ENCODE peak calls at places on chromosome 22, in five cellular contexts. V, O, Y, Q and E are unnamed samples. For H3K36me3, the result is how much of the 10 kb centered on the place peaks cover.

GRCh38 chr22:38174626-38175025 is 7.0 kb downstream of the PLA2G6 start:
- DNase-seq in V (no peak), O (no peak), Y (no peak), Q (no peak), E (no peak)

GRCh38 chr22:50182176-50183081 is 3.3 kb upstream of the TRABD start:
- DNase-seq in V (no peak), O (no peak), Y (no peak), Q (no peak), E (no peak)

GRCh38 chr22:39433476-39434242 is 23.2 kb upstream of the MGAT3 start:
- DNase-seq in V (no peak), O (no peak), Y (peak), Q (no peak), E (no peak)

GRCh38 chr22:41478891-41479521 is 10.1 kb downstream of the ACO2 start:
- DNase-seq in V (peak), O (no peak), Y (peak), Q (no peak), E (no peak)

GRCh38 chr22:20436309-20437252 is 1.0 kb downstream of the SCARF2 start:
- DNase-seq in V (peak), O (no peak), Y (no peak), Q (no peak), E (no peak)

GRCh38 chr22:40367342-40367741 is 3.1 kb upstream of the SGSM3 start:
- DNase-seq in V (no peak), O (no peak), Y (no peak), Q (no peak), E (no peak)

GRCh38 chr22:17064498-17065100 is 20.2 kb upstream of the IL17RA start:
- DNase-seq in V (no peak), O (no peak), Y (no peak), Q (no peak), E (no peak)

GRCh38 chr22:32801436-32802290 is at the start of gene TIMP3:
- DNase-seq in V (peak), O (peak), Y (peak), Q (no peak), E (no peak)

GRCh38 chr22:22168190-22168940 is 76.2 kb upstream of the VPREB1 start:
- DNase-seq in V (peak), O (no peak), Y (no peak), Q (no peak), E (no peak)

GRCh38 chr22:17694193-17694592 is 55.6 kb downstream of the BCL2L13 start:
- DNase-seq in V (peak), O (no peak), Y (no peak), Q (no peak), E (no peak)

GRCh38 chr22:23909258-23909898 is 15.2 kb downstream of the MIF start:
- DNase-seq in V (no peak), O (no peak), Y (no peak), Q (no peak), E (no peak)

GRCh38 chr22:37177221-37177620 is 10.8 kb downstream of the C1QTNF6 start:
- DNase-seq in V (no peak), O (no peak), Y (no peak), Q (no peak), E (no peak)

GRCh38 chr22:40401981-40402406 is 31.6 kb downstream of the SGSM3 start:
- DNase-seq in V (no peak), O (no peak), Y (no peak), Q (peak), E (no peak)

GRCh38 chr22:17009640-17010291 is 1.7 kb upstream of the GAB4 start:
- DNase-seq in V (no peak), O (no peak), Y (no peak), Q (no peak), E (no peak)

GRCh38 chr22:33126881-33127280 is 68.7 kb upstream of the SYN3 start:
- DNase-seq in V (no peak), O (no peak), Y (no peak), Q (no peak), E (no peak)

GRCh38 chr22:40036591-40037225 is 42.0 kb downstream of the FAM83F start:
- DNase-seq in V (peak), O (no peak), Y (peak), Q (peak), E (no peak)

GRCh38 chr22:39309364-39309861 is 10.0 kb downstream of the RPL3 start:
- DNase-seq in V (no peak), O (no peak), Y (no peak), Q (no peak), E (no peak)

GRCh38 chr22:37806409-37807338 is 1.1 kb upstream of the GCAT start:
- DNase-seq in V (peak), O (no peak), Y (no peak), Q (no peak), E (no peak)

GRCh38 chr22:43313497-43314474 is 29.4 kb downstream of the SCUBE1 start:
- DNase-seq in V (no peak), O (no peak), Y (peak), Q (no peak), E (no peak)

GRCh38 chr22:20154602-20155183 is 3.8 kb upstream of the CCDC188 start:
- DNase-seq in V (no peak), O (no peak), Y (no peak), Q (no peak), E (no peak)

GRCh38 chr22:33519140-33519973 is 400.9 kb downstream of the LARGE1 start:
- DNase-seq in V (peak), O (no peak), Y (peak), Q (no peak), E (no peak)

GRCh38 chr22:36331912-36332622 is 55.7 kb downstream of the MYH9 start:
- DNase-seq in V (peak), O (no peak), Y (peak), Q (peak), E (no peak)

GRCh38 chr22:30423959-30424380 is 1.6 kb upstream of the MTFP1 start:
- DNase-seq in V (peak), O (peak), Y (peak), Q (peak), E (peak)

GRCh38 chr22:30421695-30422480 is 3.7 kb upstream of the MTFP1 start:
- DNase-seq in V (no peak), O (no peak), Y (no peak), Q (no peak), E (no peak)

GRCh38 chr22:30422481-30423295 is 2.9 kb upstream of the MTFP1 start:
- DNase-seq in V (peak), O (peak), Y (peak), Q (peak), E (peak)

GRCh38 chr22:30423296-30423958 is 2.1 kb upstream of the MTFP1 start:
- DNase-seq in V (no peak), O (no peak), Y (no peak), Q (peak), E (no peak)

GRCh38 chr22:30420401-30421178 is 5.0 kb upstream of the MTFP1 start:
- DNase-seq in V (peak), O (no peak), Y (no peak), Q (no peak), E (peak)
- H3K4me3 ChIP-seq in V (no peak), O (no peak), Y (no peak), Q (no peak), E (no peak)

GRCh38 chr22:46707827-46708570 is 30.1 kb downstream of the CERK start:
- DNase-seq in V (no peak), O (no peak), Y (no peak), Q (no peak), E (no peak)
- H3K36me3 ChIP-seq in V (under half), O (half or more), Y (under half), Q (half or more), E (under half)

DNA sequence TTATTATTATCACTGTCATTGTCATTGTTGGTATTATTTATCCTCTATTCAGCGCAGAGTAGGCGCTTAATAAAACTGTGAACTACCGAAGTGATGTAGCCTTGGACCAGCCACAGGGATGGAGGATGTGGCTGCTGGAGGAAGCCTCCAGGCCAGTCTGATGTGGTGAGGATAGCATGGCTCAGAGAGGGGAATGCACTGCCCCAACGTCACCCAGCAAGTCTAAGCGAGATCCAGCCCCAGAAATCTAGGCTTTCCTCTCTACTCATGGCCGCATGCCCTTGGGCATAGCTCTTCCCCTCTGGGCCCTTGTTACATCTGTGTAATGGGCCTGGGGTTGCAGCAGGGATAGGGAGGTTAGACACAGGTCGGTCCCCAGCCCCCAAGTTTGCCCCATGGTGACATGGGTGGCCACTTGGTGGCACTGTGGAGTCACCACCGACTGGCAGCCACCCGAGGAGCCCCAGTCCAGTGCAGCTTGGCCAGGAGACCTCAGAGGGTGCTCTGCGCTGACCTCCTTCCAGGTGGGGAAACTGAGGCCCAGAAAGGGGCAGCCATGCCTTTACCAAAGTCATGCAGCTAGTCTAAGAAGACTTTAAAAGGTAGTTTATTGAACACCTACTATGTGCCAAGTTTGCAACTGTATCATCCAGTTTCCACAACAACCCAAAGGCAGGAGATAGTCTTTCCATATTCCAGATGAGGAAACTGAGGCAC is 395.7 kb downstream of the MN1 start:
- DNase-seq in V (no peak), O (no peak), Y (peak), Q (no peak), E (no peak)
- TF ChIP-seq CTCF in V (peak), O (peak), Y (peak), Q (no peak), E (peak)

GRCh38 chr22:26169312-26170111 is at the start of gene SEZ6L:
- DNase-seq in V (peak), O (no peak), Y (peak), Q (no peak), E (no peak)
- H3K4me3 ChIP-seq in V (no peak), O (peak), Y (peak), Q (no peak), E (no peak)

DNA sequence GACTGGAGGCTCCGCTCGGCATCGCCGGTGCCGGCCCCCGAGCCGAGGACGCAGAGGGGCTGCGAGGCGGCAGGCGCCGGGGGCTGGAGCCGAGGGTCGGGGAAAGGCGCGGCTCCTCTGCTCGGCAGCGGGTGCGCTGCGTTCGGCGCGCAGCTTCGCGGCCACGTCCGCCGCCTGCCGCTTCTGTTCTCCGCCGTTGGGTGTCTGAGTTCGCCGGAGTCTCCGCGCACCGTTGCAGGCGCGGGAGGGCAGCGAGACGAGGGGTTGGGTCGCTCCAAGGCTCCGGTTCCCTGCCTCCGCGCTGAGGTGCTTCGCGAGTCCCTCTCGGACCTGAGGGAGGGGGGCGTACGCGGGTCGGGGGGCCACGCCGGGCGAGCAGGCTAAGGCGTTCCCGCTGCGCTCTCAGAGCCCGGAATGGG is 350 bp downstream of the MN1 start:
- DNase-seq in V (peak), O (no peak), Y (peak), Q (no peak), E (no peak)
- H3K36me3 ChIP-seq in V (under half), O (under half), Y (under half), Q (under half), E (under half)

DNA sequence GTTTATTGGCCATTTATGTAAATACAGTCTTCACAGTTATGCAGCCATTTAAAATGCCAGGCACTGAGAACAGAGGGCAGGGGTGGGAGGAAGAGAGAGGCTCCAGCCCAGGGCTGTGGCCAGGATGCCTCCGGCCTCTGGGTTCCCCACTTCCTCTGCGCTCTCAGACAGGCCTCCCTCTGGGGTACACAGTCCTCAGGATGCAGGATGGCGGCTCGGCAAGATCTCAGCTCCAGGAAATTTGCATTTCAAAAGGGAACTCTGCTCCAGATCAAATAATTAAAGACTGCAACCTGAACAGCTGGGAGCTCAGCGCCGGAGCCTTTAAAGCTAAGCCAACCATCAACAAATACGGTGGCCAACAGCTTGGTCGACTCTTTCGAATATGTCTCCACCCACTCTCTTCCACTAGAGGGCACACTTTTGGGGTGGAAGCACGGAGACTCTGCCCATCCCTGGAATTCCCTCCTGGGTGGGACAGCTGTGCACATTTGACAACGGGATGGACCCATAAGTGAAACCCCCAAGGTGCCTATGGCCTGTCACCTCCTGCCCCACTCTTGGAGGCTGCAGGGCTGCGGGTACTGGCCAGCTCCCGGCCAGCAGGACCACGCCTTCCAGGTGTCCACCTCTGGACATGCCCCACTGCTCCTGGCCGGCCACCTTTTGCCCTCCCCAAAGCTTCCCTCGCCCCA is 1044.7 kb downstream of the BRD1 start:
- DNase-seq in V (no peak), O (no peak), Y (no peak), Q (no peak), E (no peak)
- TF ChIP-seq CTCF in V (no peak), O (no peak), Y (no peak), Q (no peak), E (no peak)

DNA sequence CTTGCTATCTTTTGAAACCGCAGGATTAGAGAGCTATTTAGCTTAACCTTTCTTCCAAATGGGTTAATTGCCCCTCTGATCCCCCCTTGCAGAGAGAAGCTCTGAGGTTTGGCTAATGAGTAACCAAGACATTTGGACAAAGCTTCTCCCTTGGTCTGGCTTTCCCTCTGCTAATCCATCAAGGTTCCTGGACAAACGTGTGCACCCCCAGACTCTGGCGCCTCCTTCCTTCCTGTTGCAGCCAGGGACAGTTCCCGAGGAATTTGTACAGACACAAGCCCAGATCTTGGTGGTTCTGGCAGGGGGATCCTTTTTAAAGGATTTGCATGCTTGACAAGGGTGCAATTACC is 1.6 kb downstream of the KIAA1671 start:
- DNase-seq in V (peak), O (no peak), Y (no peak), Q (no peak), E (no peak)
- H3K4me3 ChIP-seq in V (no peak), O (peak), Y (peak), Q (no peak), E (no peak)

GRCh38 chr22:35322893-35323292 is 23.2 kb downstream of the TOM1 start:
- DNase-seq in V (no peak), O (no peak), Y (no peak), Q (no peak), E (no peak)

GRCh38 chr22:35322126-35322525 is 22.4 kb downstream of the TOM1 start:
- DNase-seq in V (no peak), O (no peak), Y (no peak), Q (no peak), E (no peak)

GRCh38 chr22:35324762-35325161 is 25.1 kb downstream of the TOM1 start:
- DNase-seq in V (no peak), O (no peak), Y (no peak), Q (no peak), E (no peak)

GRCh38 chr22:35324067-35324466 is 24.4 kb downstream of the TOM1 start:
- DNase-seq in V (no peak), O (no peak), Y (no peak), Q (no peak), E (no peak)

GRCh38 chr22:35323305-35323704 is 23.6 kb downstream of the TOM1 start:
- DNase-seq in V (no peak), O (no peak), Y (no peak), Q (no peak), E (no peak)
- H3K36me3 ChIP-seq in V (under half), O (half or more), Y (under half), Q (half or more), E (under half)

GRCh38 chr22:27804016-27804415 is 2.5 kb upstream of the MN1 start:
- DNase-seq in V (no peak), O (no peak), Y (no peak), Q (no peak), E (no peak)

GRCh38 chr22:27799334-27800249 is 2.0 kb downstream of the MN1 start:
- DNase-seq in V (peak), O (no peak), Y (peak), Q (no peak), E (no peak)

GRCh38 chr22:27802389-27803079 is 978 bp upstream of the MN1 start:
- DNase-seq in V (no peak), O (no peak), Y (no peak), Q (no peak), E (no peak)

GRCh38 chr22:27800250-27801131 is 1.1 kb downstream of the MN1 start:
- DNase-seq in V (peak), O (no peak), Y (peak), Q (no peak), E (no peak)

DNA sequence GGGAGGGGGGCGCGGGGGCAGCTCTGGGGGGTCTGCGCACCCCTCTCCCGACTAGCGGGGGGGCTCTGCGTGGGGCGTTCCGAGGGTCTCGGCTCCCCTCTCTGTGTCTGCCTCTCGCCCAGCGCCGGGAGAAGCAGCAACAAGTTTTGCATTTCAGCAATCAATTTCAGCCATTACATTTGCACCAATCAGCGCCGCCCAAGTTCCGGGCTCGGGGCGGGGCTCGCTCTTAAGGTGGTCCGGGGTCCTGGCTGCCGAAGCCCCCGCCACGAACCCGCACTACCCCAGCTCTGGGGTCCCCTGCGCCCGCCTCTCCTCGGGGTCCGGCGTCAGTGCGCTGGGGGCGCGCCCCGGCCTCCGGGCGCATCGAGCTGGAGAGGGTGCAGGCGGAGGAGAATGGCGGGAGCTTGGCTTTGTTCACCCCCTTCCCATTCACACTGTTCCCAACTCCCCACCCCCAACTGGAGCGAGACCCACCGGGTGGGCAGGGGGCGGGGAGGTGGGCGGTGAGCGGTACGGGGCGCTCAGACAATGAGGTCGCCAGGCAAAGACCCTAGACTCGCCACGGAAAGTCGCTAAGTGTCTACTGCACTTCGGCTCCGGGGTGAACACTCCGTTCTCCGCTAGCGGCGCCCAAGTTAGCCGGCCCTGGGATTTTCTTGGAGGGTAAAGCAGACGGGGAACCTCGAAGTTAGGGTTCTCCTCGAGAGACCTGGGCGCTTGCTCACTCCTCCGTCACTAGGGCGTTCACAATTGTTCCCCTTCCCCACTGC is at the start of gene MN1:
- DNase-seq in V (peak), O (no peak), Y (peak), Q (peak), E (no peak)
- TF ChIP-seq CTCF in V (peak), O (no peak), Y (no peak), Q (no peak), E (peak)

GRCh38 chr22:46055851-46056168 is 78.8 kb upstream of the WNT7B start:
- DNase-seq in V (no peak), O (no peak), Y (no peak), Q (no peak), E (no peak)
- H3K4me3 ChIP-seq in V (peak), O (peak), Y (peak), Q (no peak), E (peak)